ENCODE peak calls at places on chromosomes 4 and X, in seven cellular contexts. One of them, this sample, is unnamed.

GRCh38 chr4:117700111-117700892 is 334.0 kb upstream of the NDST3 start:
- DNase-seq in A549: peak
- DNase-seq in transverse colon: no peak
- DNase-seq in tibial nerve: no peak
- DNase-seq in HepG2: peak
- DNase-seq in ovary: no peak
- DNase-seq in suprapubic skin: no peak
- DNase-seq in this sample: no peak

GRCh38 chr4:107989162-107989536 is 540 bp upstream of the HADH start:
- DNase-seq in A549: no peak
- DNase-seq in transverse colon: no peak
- DNase-seq in tibial nerve: no peak
- DNase-seq in HepG2: peak
- DNase-seq in ovary: no peak
- DNase-seq in suprapubic skin: no peak
- DNase-seq in this sample: no peak

GRCh38 chr4:109046549-109047171 is 255.8 kb downstream of the COL25A1 start:
- DNase-seq in A549: no peak
- DNase-seq in transverse colon: no peak
- DNase-seq in tibial nerve: no peak
- DNase-seq in HepG2: peak
- DNase-seq in ovary: peak
- DNase-seq in suprapubic skin: no peak
- DNase-seq in this sample: no peak

GRCh38 chr4:26105815-26106699 is 192.0 kb downstream of the SMIM20 start:
- DNase-seq in A549: no peak
- DNase-seq in transverse colon: no peak
- DNase-seq in tibial nerve: no peak
- DNase-seq in HepG2: no peak
- DNase-seq in ovary: no peak
- DNase-seq in suprapubic skin: no peak
- DNase-seq in this sample: peak

GRCh38 chrX:13398073-13398823 is 78.4 kb upstream of the ATXN3L start:
- DNase-seq in A549: peak
- DNase-seq in transverse colon: peak
- DNase-seq in tibial nerve: no peak
- DNase-seq in HepG2: peak
- DNase-seq in ovary: no peak
- DNase-seq in suprapubic skin: no peak
- DNase-seq in this sample: no peak

GRCh38 chrX:79138658-79139241 is 5.7 kb upstream of the GPR174 start:
- DNase-seq in A549: no peak
- DNase-seq in transverse colon: peak
- DNase-seq in tibial nerve: no peak
- DNase-seq in HepG2: no peak
- DNase-seq in ovary: no peak
- DNase-seq in suprapubic skin: no peak
- DNase-seq in this sample: no peak

GRCh38 chr4:187416236-187416635 is 579.3 kb upstream of the ZFP42 start:
- DNase-seq in A549: no peak
- DNase-seq in transverse colon: no peak
- DNase-seq in tibial nerve: no peak
- DNase-seq in HepG2: no peak
- DNase-seq in ovary: no peak
- DNase-seq in suprapubic skin: no peak
- DNase-seq in this sample: no peak

GRCh38 chr4:150232029-150232428 is 153.8 kb downstream of the DCLK2 start:
- DNase-seq in A549: peak
- DNase-seq in transverse colon: no peak
- DNase-seq in tibial nerve: no peak
- DNase-seq in HepG2: no peak
- DNase-seq in ovary: no peak
- DNase-seq in suprapubic skin: no peak
- DNase-seq in this sample: no peak

GRCh38 chrX:118024482-118024881 is 92.1 kb downstream of the KLHL13 start:
- DNase-seq in A549: no peak
- DNase-seq in transverse colon: no peak
- DNase-seq in tibial nerve: no peak
- DNase-seq in HepG2: no peak
- DNase-seq in ovary: no peak
- DNase-seq in suprapubic skin: no peak
- DNase-seq in this sample: no peak

GRCh38 chr4:47744843-47745382 is 93.0 kb downstream of the CORIN start:
- DNase-seq in A549: no peak
- DNase-seq in transverse colon: no peak
- DNase-seq in tibial nerve: no peak
- DNase-seq in HepG2: no peak
- DNase-seq in ovary: no peak
- DNase-seq in suprapubic skin: no peak
- DNase-seq in this sample: no peak
- TF ChIP-seq EP300 in A549: no peak
- TF ChIP-seq EP300 in transverse colon: no peak
- TF ChIP-seq EP300 in tibial nerve: no peak
- TF ChIP-seq EP300 in HepG2: no peak
- TF ChIP-seq EP300 in ovary: no peak
- TF ChIP-seq EP300 in suprapubic skin: no peak
- TF ChIP-seq EP300 in this sample: no peak

DNA sequence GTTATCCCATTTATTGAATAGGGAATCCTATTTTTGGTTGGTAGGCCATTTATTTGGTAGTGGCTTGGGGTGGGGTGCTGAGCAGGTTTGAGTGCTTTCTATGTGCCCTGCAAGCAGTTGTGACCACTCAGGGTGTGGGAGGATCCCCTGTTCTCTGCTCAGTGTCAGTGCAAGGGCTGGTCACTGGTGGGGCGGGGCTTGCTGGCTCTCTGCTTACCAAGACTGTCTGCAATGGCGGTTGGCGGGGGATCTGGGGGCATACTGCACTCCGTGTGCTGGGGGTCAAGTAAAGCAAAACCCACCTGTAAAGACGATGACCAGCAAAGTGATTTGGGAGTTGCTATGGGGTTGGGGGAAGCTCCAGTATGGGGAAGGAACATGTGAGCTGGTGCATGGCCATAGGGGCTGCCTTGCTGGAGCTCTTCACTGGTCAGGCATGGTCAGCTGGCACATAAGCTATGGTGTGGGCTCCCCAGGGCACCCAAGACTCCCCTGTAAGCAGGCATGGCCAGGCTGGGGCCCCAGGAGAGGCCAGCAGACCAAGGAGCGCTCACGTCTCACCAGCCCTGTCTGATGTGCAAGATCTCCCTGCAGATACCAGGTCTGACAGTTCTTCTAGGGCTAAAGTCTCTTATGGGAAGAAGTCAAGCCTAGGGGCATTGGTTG is 83.0 kb upstream of the GRXCR1 start:
- DNase-seq in A549: no peak
- DNase-seq in transverse colon: no peak
- DNase-seq in tibial nerve: no peak
- DNase-seq in HepG2: no peak
- DNase-seq in ovary: no peak
- DNase-seq in suprapubic skin: no peak
- DNase-seq in this sample: no peak
- TF ChIP-seq EP300 in A549: no peak
- TF ChIP-seq EP300 in transverse colon: no peak
- TF ChIP-seq EP300 in tibial nerve: no peak
- TF ChIP-seq EP300 in HepG2: no peak
- TF ChIP-seq EP300 in ovary: no peak
- TF ChIP-seq EP300 in suprapubic skin: no peak
- TF ChIP-seq EP300 in this sample: no peak

GRCh38 chr4:10765386-10765785 is 80.8 kb upstream of the CLNK start:
- DNase-seq in A549: no peak
- DNase-seq in transverse colon: no peak
- DNase-seq in tibial nerve: no peak
- DNase-seq in HepG2: no peak
- DNase-seq in ovary: no peak
- DNase-seq in suprapubic skin: no peak
- DNase-seq in this sample: no peak

GRCh38 chr4:10761903-10762302 is 77.3 kb upstream of the CLNK start:
- DNase-seq in A549: no peak
- DNase-seq in transverse colon: no peak
- DNase-seq in tibial nerve: no peak
- DNase-seq in HepG2: no peak
- DNase-seq in ovary: no peak
- DNase-seq in suprapubic skin: no peak
- DNase-seq in this sample: no peak

GRCh38 chr4:10762541-10762940 is 78.0 kb upstream of the CLNK start:
- DNase-seq in A549: no peak
- DNase-seq in transverse colon: no peak
- DNase-seq in tibial nerve: no peak
- DNase-seq in HepG2: no peak
- DNase-seq in ovary: no peak
- DNase-seq in suprapubic skin: no peak
- DNase-seq in this sample: no peak
- TF ChIP-seq EP300 in A549: no peak
- TF ChIP-seq EP300 in transverse colon: no peak
- TF ChIP-seq EP300 in tibial nerve: no peak
- TF ChIP-seq EP300 in HepG2: no peak
- TF ChIP-seq EP300 in ovary: no peak
- TF ChIP-seq EP300 in suprapubic skin: no peak
- TF ChIP-seq EP300 in this sample: no peak

DNA sequence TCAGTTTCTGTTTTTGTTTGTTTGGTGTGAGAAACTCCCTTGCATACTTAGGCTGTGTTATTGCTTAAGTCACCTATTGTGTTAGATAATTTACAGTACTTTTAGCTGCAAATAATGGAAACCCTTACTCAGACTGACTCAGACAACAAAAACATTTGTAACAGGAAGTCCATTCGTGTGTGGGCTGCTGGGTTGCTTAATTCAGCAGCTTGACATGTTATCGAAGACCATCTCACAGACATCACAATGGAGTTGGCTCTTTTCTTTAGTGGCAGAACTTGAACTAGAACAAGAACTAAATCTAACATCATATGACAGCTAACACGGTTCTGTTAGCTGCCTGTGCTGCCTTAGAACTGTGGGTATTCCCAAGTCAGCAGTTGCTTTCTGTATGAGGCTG is 9.9 kb upstream of the GABRE start:
- DNase-seq in A549: peak
- DNase-seq in transverse colon: no peak
- DNase-seq in tibial nerve: no peak
- DNase-seq in HepG2: peak
- DNase-seq in ovary: no peak
- DNase-seq in suprapubic skin: no peak
- DNase-seq in this sample: no peak
- TF ChIP-seq EP300 in A549: peak
- TF ChIP-seq EP300 in transverse colon: no peak
- TF ChIP-seq EP300 in tibial nerve: peak
- TF ChIP-seq EP300 in HepG2: no peak
- TF ChIP-seq EP300 in ovary: no peak
- TF ChIP-seq EP300 in suprapubic skin: no peak
- TF ChIP-seq EP300 in this sample: no peak